ENCODE peak calls at places on chromosomes 13 and 19, in seven cellular contexts. X, F, Y, C, W, A and R are unnamed samples.

GRCh38 chr19:29841209-29841558 is 29.4 kb downstream of the CCNE1 start:
- DNase-seq in A (no peak), W (peak; percentile 54), F (no peak), C (no peak), X (peak; percentile 44), Y (no peak), R (no peak)

GRCh38 chr13:64538711-64539110 is 2691.4 kb downstream of the PCDH9 start:
- DNase-seq in C (no peak), Y (no peak), F (no peak), X (no peak), W (no peak), A (no peak), R (no peak)

GRCh38 chr19:5150902-5151741 is 182.2 kb downstream of the KDM4B start:
- DNase-seq in F (no peak), A (no peak), X (no peak), W (no peak), Y (no peak), C (no peak), R (no peak)

GRCh38 chr13:59409651-59410200 is 754.0 kb downstream of the DIAPH3 start:
- DNase-seq in Y (no peak), W (no peak), F (no peak), A (no peak), X (no peak), C (no peak), R (no peak)

GRCh38 chr19:7216373-7216902 is 77.8 kb downstream of the INSR start:
- DNase-seq in W (no peak), C (no peak), Y (no peak), F (no peak), A (no peak), X (no peak), R (no peak)

GRCh38 chr19:582497-583197 is 7.0 kb upstream of the HCN2 start:
- DNase-seq in W (no peak), C (no peak), Y (no peak), F (no peak), A (no peak), X (no peak), R (no peak)

GRCh38 chr19:55376381-55376933 is at the start of gene TMEM190:
- DNase-seq in C (no peak), W (no peak), A (no peak), F (no peak), Y (peak; percentile 65), X (peak; percentile 68), R (no peak)

GRCh38 chr13:44759222-44759721 is 183.1 kb upstream of the TSC22D1 start:
- DNase-seq in Y (no peak), C (peak; percentile 32), X (no peak), W (no peak), F (peak; percentile 41), A (no peak), R (no peak)

GRCh38 chr13:42969558-42970172 is 22.4 kb downstream of the EPSTI1 start:
- DNase-seq in A (peak; percentile 83), W (peak; percentile 63), Y (peak; percentile 64), C (peak; percentile 90), F (peak; percentile 85), X (peak; percentile 55), R (peak; percentile 81)

GRCh38 chr19:8251025-8251472 is 41.9 kb downstream of the CERS4 start:
- DNase-seq in X (no peak), F (peak; percentile 91), A (peak; percentile 92), W (no peak), C (peak; percentile 44), Y (no peak), R (peak; percentile 63)

GRCh38 chr19:934865-935422 is 9.1 kb downstream of the ARID3A start:
- DNase-seq in Y (no peak), C (peak; percentile 86), X (peak; percentile 38), A (peak; percentile 95), F (peak; percentile 97), W (peak; percentile 88), R (peak; percentile 45)

GRCh38 chr13:33080962-33081655 is 64.9 kb downstream of the KL start:
- DNase-seq in C (no peak), W (no peak), Y (no peak), F (no peak), A (no peak), X (peak; percentile 4), R (no peak)

GRCh38 chr19:1167687-1168561 is 6.1 kb downstream of the SBNO2 start:
- DNase-seq in C (no peak), W (no peak), Y (no peak), A (no peak), F (no peak), X (no peak), R (no peak)

GRCh38 chr13:114096811-114097503 is 35.5 kb downstream of the RASA3 start:
- DNase-seq in X (no peak), C (no peak), A (peak; percentile 12), Y (no peak), W (no peak), F (no peak), R (no peak)

GRCh38 chr13:77516342-77516789 is 19.1 kb upstream of the SCEL start:
- DNase-seq in A (no peak), X (no peak), W (no peak), F (no peak), C (no peak), Y (no peak), R (no peak)

GRCh38 chr13:38349386-38350113 is at the start of gene UFM1:
- DNase-seq in W (peak; percentile 91), Y (peak; percentile 80), A (peak; percentile 93), X (peak; percentile 92), F (peak; percentile 89), C (peak; percentile 94), R (peak; percentile 72)

GRCh38 chr13:38348890-38349289 is 761 bp upstream of the UFM1 start:
- DNase-seq in C (peak; percentile 8), W (no peak), F (no peak), A (no peak), X (no peak), Y (no peak), R (no peak)

GRCh38 chr13:38350114-38350617 is 515 bp downstream of the UFM1 start:
- DNase-seq in W (peak; percentile 49), X (peak; percentile 44), Y (peak; percentile 11), A (peak; percentile 86), F (peak; percentile 74), C (peak; percentile 70), R (peak; percentile 21)

GRCh38 chr13:38341149-38341692 is 8.4 kb upstream of the UFM1 start:
- DNase-seq in X (no peak), A (no peak), Y (peak; percentile 11), F (no peak), W (no peak), C (no peak), R (no peak)

GRCh38 chr13:38346764-38347163 is 2.9 kb upstream of the UFM1 start:
- DNase-seq in F (no peak), A (no peak), X (no peak), W (no peak), C (no peak), Y (no peak), R (no peak)
- H3K27ac ChIP-seq in F (no peak overlapping the region), A (no peak overlapping the region), X (no peak overlapping the region), W (no peak overlapping the region), C (no peak overlapping the region), Y (no peak overlapping the region), R (no peak overlapping the region)

GRCh38 chr19:15265849-15266248 is 33.6 kb upstream of the EPHX3 start:
- DNase-seq in F (peak; percentile 93), X (no peak), C (peak; percentile 75), A (peak; percentile 83), Y (no peak), W (no peak), R (peak; percentile 84)
- TF ChIP-seq EP300 in F (peak; percentile 93), X (no peak), C (peak; percentile 98), A (peak; percentile 96), Y (no peak), W (no peak), R (peak; percentile 77)

DNA sequence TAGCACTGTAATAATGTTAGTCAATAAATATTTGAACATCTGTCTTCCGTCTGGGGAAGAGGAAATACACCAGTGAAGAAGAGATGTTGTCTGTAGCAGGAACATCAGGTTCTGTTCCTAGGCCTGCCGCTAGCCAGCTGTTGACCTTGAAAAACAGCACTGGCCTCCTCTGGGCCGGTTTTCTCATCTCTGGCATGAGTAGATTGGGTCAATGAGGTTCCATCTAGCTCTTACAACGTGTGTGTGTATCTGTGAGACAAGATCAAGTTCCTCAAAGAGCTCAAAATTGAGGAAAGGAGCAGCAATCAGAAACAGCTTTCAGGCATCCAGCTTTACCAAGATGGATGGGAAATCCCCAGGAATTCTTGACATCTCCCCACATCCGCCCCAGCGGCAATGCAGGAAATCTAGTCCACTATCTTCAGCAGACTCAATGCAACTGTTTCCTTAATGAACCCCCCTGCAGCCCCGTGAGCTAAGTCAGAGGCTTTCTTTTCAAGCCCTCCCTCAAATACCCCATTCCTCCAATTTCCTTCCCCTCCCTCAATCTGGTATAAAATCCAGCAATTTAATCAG is 4.9 kb downstream of the FLT1 start:
- DNase-seq in F (no peak), C (no peak), Y (no peak), X (no peak), W (no peak), A (no peak), R (no peak)
- H3K4me1 ChIP-seq in F (peaks cover 16% of the 10 kb centered on the region), C (peaks cover 15% of the 10 kb centered on the region), Y (no peaks in the 10 kb centered on the region), X (no peaks in the 10 kb centered on the region), W (no peaks in the 10 kb centered on the region), A (peaks cover 21% of the 10 kb centered on the region), R (peaks cover 6% of the 10 kb centered on the region)

GRCh38 chr19:3192228-3192635 is 6.5 kb downstream of the NCLN start:
- DNase-seq in Y (no peak), A (no peak), W (no peak), X (no peak), C (no peak), F (no peak), R (no peak)

GRCh38 chr19:3192684-3193083 is 7.0 kb downstream of the NCLN start:
- DNase-seq in C (no peak), F (no peak), Y (no peak), A (no peak), X (no peak), W (no peak), R (no peak)

GRCh38 chr19:3189702-3190469 is 4.2 kb downstream of the NCLN start:
- DNase-seq in C (peak; percentile 38), F (no peak), A (no peak), X (no peak), W (no peak), Y (peak; percentile 69), R (no peak)

GRCh38 chr19:3190470-3190770 is 4.7 kb downstream of the NCLN start:
- DNase-seq in X (no peak), Y (no peak), C (no peak), A (no peak), W (no peak), F (no peak), R (no peak)

DNA sequence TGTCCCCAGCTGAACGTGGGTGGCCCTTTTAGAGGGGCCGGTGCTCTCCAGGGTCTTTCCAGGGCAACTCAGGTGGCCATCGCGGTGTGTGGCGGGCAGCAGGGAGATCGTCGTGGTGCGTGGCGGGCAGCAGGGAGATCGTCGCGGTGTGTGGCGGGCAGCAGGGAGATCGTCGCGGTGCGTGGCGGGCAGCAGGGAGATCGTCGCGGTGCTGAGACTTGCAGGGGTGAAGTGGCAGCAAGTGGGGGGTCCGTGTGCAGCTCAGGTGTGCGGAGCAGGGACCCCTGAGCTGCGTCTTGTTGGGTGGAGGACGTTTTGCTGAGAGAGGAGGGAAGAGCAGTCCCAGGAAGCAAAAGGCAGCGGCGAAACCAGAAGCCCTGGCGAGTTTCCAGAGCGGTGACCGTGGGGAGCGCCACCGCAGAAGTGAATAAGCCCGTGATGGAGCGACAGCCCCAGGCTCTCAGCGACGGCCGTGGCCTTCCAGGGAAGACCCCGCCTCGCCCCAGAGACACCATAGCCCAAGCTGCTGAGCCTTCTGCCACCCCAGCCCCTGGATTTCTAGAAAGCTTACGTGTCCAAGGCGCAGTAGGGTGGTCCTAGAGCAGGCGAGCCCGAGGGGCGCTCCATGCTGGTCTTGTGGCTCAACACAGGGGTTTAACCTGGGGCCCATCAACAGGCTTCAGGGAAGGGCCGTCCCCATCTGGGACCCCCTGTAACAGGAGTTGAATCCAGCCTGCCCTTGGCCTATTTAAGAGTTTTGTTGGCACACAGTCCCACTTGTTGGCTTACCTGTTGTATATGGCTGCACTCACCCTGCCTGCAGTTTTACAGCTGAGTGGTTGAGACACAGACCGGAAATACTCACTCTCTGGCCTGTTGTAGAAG is 5.4 kb downstream of the NCLN start:
- DNase-seq in A (no peak), F (no peak), Y (no peak), C (no peak), W (no peak), X (no peak), R (no peak)
- H3K27ac ChIP-seq in A (no peak overlapping the region), F (no peak overlapping the region), Y (no peak overlapping the region), C (no peak overlapping the region), W (no peak overlapping the region), X (no peak overlapping the region), R (no peak overlapping the region)